ENCODE peak calls at places on chromosomes 2 and 18, in ten cellular contexts. One of them, this sample, is unnamed.

GRCh38 chr2:44912660-44913059 is 28.8 kb upstream of the SIX3 start:
- DNase-seq in frontal cortex: no peak
- DNase-seq in C1 segment of cervical spinal cord: no peak
- DNase-seq in A549: peak; percentile 28
- DNase-seq in AG08395: peak; percentile 81
- DNase-seq in fibroblast of the aortic adventitia: peak; percentile 68
- DNase-seq in putamen: no peak
- DNase-seq in NCI-H2107: no peak
- DNase-seq in MCF 10A: peak; percentile 93
- DNase-seq in H54: no peak
- DNase-seq in this sample: no peak

GRCh38 chr2:80328033-80328635 is 23.6 kb upstream of the LRRTM1 start:
- DNase-seq in putamen: no peak
- DNase-seq in H54: no peak
- DNase-seq in NCI-H2107: no peak
- DNase-seq in MCF 10A: no peak
- DNase-seq in fibroblast of the aortic adventitia: no peak
- DNase-seq in A549: no peak
- DNase-seq in C1 segment of cervical spinal cord: no peak
- DNase-seq in frontal cortex: no peak
- DNase-seq in AG08395: no peak
- DNase-seq in this sample: no peak

GRCh38 chr2:241168366-241168765 is 18.1 kb downstream of the PPP1R7 start:
- DNase-seq in MCF 10A: no peak
- DNase-seq in AG08395: no peak
- DNase-seq in NCI-H2107: no peak
- DNase-seq in putamen: no peak
- DNase-seq in H54: no peak
- DNase-seq in frontal cortex: no peak
- DNase-seq in fibroblast of the aortic adventitia: no peak
- DNase-seq in A549: no peak
- DNase-seq in C1 segment of cervical spinal cord: no peak
- DNase-seq in this sample: no peak

GRCh38 chr18:36761186-36761698 is 67.6 kb downstream of the TPGS2 start:
- DNase-seq in C1 segment of cervical spinal cord: no peak
- DNase-seq in frontal cortex: no peak
- DNase-seq in AG08395: no peak
- DNase-seq in A549: no peak
- DNase-seq in fibroblast of the aortic adventitia: no peak
- DNase-seq in putamen: no peak
- DNase-seq in MCF 10A: no peak
- DNase-seq in H54: no peak
- DNase-seq in NCI-H2107: no peak
- DNase-seq in this sample: no peak

GRCh38 chr2:217935245-217935879 is 67.4 kb downstream of the TNS1 start:
- DNase-seq in putamen: no peak
- DNase-seq in H54: no peak
- DNase-seq in AG08395: peak; percentile 41
- DNase-seq in MCF 10A: no peak
- DNase-seq in fibroblast of the aortic adventitia: peak; percentile 74
- DNase-seq in C1 segment of cervical spinal cord: no peak
- DNase-seq in NCI-H2107: no peak
- DNase-seq in frontal cortex: no peak
- DNase-seq in A549: no peak
- DNase-seq in this sample: no peak

GRCh38 chr18:22871809-22872525 is 61.2 kb upstream of the RBBP8 start:
- DNase-seq in frontal cortex: no peak
- DNase-seq in MCF 10A: no peak
- DNase-seq in C1 segment of cervical spinal cord: no peak
- DNase-seq in NCI-H2107: no peak
- DNase-seq in putamen: no peak
- DNase-seq in fibroblast of the aortic adventitia: peak; percentile 42
- DNase-seq in A549: no peak
- DNase-seq in AG08395: no peak
- DNase-seq in H54: peak; percentile 2
- DNase-seq in this sample: peak; percentile 41

GRCh38 chr2:12498703-12499102 is 218.0 kb upstream of the TRIB2 start:
- DNase-seq in H54: no peak
- DNase-seq in fibroblast of the aortic adventitia: peak; percentile 60
- DNase-seq in MCF 10A: peak; percentile 50
- DNase-seq in frontal cortex: no peak
- DNase-seq in putamen: no peak
- DNase-seq in NCI-H2107: no peak
- DNase-seq in AG08395: peak; percentile 83
- DNase-seq in C1 segment of cervical spinal cord: no peak
- DNase-seq in A549: no peak
- DNase-seq in this sample: no peak

GRCh38 chr2:222752731-222753130 is 81.3 kb downstream of the MOGAT1 start:
- DNase-seq in A549: no peak
- DNase-seq in MCF 10A: no peak
- DNase-seq in AG08395: no peak
- DNase-seq in NCI-H2107: no peak
- DNase-seq in fibroblast of the aortic adventitia: no peak
- DNase-seq in putamen: no peak
- DNase-seq in H54: no peak
- DNase-seq in C1 segment of cervical spinal cord: no peak
- DNase-seq in frontal cortex: no peak
- DNase-seq in this sample: no peak

GRCh38 chr2:196079052-196079451 is 10.4 kb upstream of the DNAH7 start:
- DNase-seq in AG08395: no peak
- DNase-seq in C1 segment of cervical spinal cord: no peak
- DNase-seq in putamen: no peak
- DNase-seq in NCI-H2107: no peak
- DNase-seq in A549: no peak
- DNase-seq in MCF 10A: no peak
- DNase-seq in fibroblast of the aortic adventitia: no peak
- DNase-seq in frontal cortex: no peak
- DNase-seq in H54: no peak
- DNase-seq in this sample: no peak

GRCh38 chr2:106120432-106120831 is 73.7 kb downstream of the UXS1 start:
- DNase-seq in fibroblast of the aortic adventitia: no peak
- DNase-seq in putamen: no peak
- DNase-seq in H54: no peak
- DNase-seq in AG08395: no peak
- DNase-seq in C1 segment of cervical spinal cord: no peak
- DNase-seq in NCI-H2107: no peak
- DNase-seq in frontal cortex: no peak
- DNase-seq in MCF 10A: no peak
- DNase-seq in A549: no peak
- DNase-seq in this sample: no peak

GRCh38 chr18:23191232-23191631 is 55.9 kb downstream of the CABLES1 start:
- DNase-seq in putamen: no peak
- DNase-seq in H54: no peak
- DNase-seq in frontal cortex: no peak
- DNase-seq in NCI-H2107: no peak
- DNase-seq in MCF 10A: no peak
- DNase-seq in fibroblast of the aortic adventitia: no peak
- DNase-seq in A549: no peak
- DNase-seq in AG08395: no peak
- DNase-seq in C1 segment of cervical spinal cord: no peak
- DNase-seq in this sample: no peak

GRCh38 chr18:27922780-27923179 is 254.2 kb downstream of the CDH2 start:
- DNase-seq in C1 segment of cervical spinal cord: no peak
- DNase-seq in A549: no peak
- DNase-seq in AG08395: no peak
- DNase-seq in NCI-H2107: no peak
- DNase-seq in H54: no peak
- DNase-seq in frontal cortex: no peak
- DNase-seq in fibroblast of the aortic adventitia: no peak
- DNase-seq in putamen: no peak
- DNase-seq in MCF 10A: no peak
- DNase-seq in this sample: no peak

GRCh38 chr2:215723011-215723410 is 287.1 kb upstream of the FN1 start:
- DNase-seq in A549: no peak
- DNase-seq in C1 segment of cervical spinal cord: no peak
- DNase-seq in AG08395: no peak
- DNase-seq in putamen: no peak
- DNase-seq in fibroblast of the aortic adventitia: peak; percentile 86
- DNase-seq in NCI-H2107: no peak
- DNase-seq in frontal cortex: no peak
- DNase-seq in MCF 10A: no peak
- DNase-seq in H54: no peak
- DNase-seq in this sample: no peak

GRCh38 chr2:190267302-190267701 is 52.3 kb downstream of the HIBCH start:
- DNase-seq in A549: peak; percentile 5
- DNase-seq in frontal cortex: no peak
- DNase-seq in fibroblast of the aortic adventitia: peak; percentile 89
- DNase-seq in H54: peak; percentile 11
- DNase-seq in putamen: no peak
- DNase-seq in NCI-H2107: no peak
- DNase-seq in MCF 10A: peak; percentile 71
- DNase-seq in AG08395: peak; percentile 13
- DNase-seq in C1 segment of cervical spinal cord: no peak
- DNase-seq in this sample: no peak

GRCh38 chr2:148511883-148512282 is 132.7 kb upstream of the EPC2 start:
- DNase-seq in fibroblast of the aortic adventitia: no peak
- DNase-seq in A549: no peak
- DNase-seq in C1 segment of cervical spinal cord: no peak
- DNase-seq in H54: no peak
- DNase-seq in putamen: no peak
- DNase-seq in AG08395: no peak
- DNase-seq in NCI-H2107: no peak
- DNase-seq in MCF 10A: no peak
- DNase-seq in frontal cortex: no peak
- DNase-seq in this sample: no peak